ENCODE peak calls at places on chromosomes 2 and 18, in six cellular contexts. D is K562, M is A549, Z is GM12878, E is HepG2, C is H1. V is an unnamed sample.

GRCh38 chr2:67917332-67918054 is 145.3 kb downstream of the C1D start:
- DNase-seq in Z (no peak), D (no peak), M (peak), E (no peak), C (no peak), V (no peak)

GRCh38 chr2:211454684-211455083 is 898.3 kb downstream of the CPS1 start:
- DNase-seq in E (no peak), M (no peak), Z (no peak), C (no peak), D (no peak), V (no peak)

GRCh38 chr2:12882393-12882792 is 165.7 kb downstream of the TRIB2 start:
- DNase-seq in D (no peak), C (no peak), Z (no peak), E (no peak), M (no peak), V (no peak)

GRCh38 chr18:9627642-9628041 is 13.3 kb upstream of the PPP4R1 start:
- DNase-seq in C (no peak), M (no peak), E (no peak), D (no peak), Z (no peak), V (no peak)

GRCh38 chr18:78822171-78822570 is 157.4 kb upstream of the SALL3 start:
- DNase-seq in Z (no peak), C (no peak), M (no peak), D (no peak), E (no peak), V (no peak)

GRCh38 chr2:16861154-16861929 is 195.7 kb upstream of the CYRIA start:
- DNase-seq in Z (no peak), C (no peak), M (peak), D (no peak), E (no peak), V (no peak)

GRCh38 chr2:44935854-44936185 is 5.7 kb upstream of the SIX3 start:
- DNase-seq in D (no peak), Z (no peak), E (no peak), C (no peak), M (no peak), V (peak)

GRCh38 chr2:8608411-8608954 is 73.4 kb upstream of the ID2 start:
- DNase-seq in C (no peak), M (no peak), Z (peak), E (no peak), D (no peak), V (no peak)

GRCh38 chr2:224210495-224211472 is 171.7 kb upstream of the SERPINE2 start:
- DNase-seq in Z (no peak), D (no peak), M (no peak), C (no peak), E (no peak), V (peak)

GRCh38 chr2:179917272-179917671 is 55.9 kb upstream of the ZNF385B start:
- DNase-seq in E (peak), M (peak), Z (no peak), C (no peak), D (no peak), V (no peak)

GRCh38 chr2:161112885-161113284 is 47.3 kb upstream of the TANK start:
- DNase-seq in C (no peak), Z (no peak), M (no peak), D (no peak), E (no peak), V (no peak)
- TF ChIP-seq EP300 in C (no peak), Z (no peak), M (no peak), D (no peak), E (no peak), V (no peak)

GRCh38 chr18:48422947-48423378 is 13.8 kb upstream of the ZBTB7C start:
- DNase-seq in C (no peak), D (no peak), E (no peak), M (no peak), Z (no peak), V (no peak)

GRCh38 chr18:48418000-48418399 is 8.8 kb upstream of the ZBTB7C start:
- DNase-seq in C (no peak), D (no peak), Z (no peak), E (no peak), M (no peak), V (no peak)

GRCh38 chr18:48419268-48420022 is 10.3 kb upstream of the ZBTB7C start:
- DNase-seq in D (no peak), M (no peak), C (no peak), E (peak), Z (no peak), V (no peak)

GRCh38 chr18:48418409-48419267 is 9.5 kb upstream of the ZBTB7C start:
- DNase-seq in E (no peak), D (no peak), Z (no peak), M (no peak), C (no peak), V (no peak)
- TF ChIP-seq USF2 in E (no peak), D (no peak), Z (no peak), M (no peak), C (no peak), V (no peak)

GRCh38 chr2:218975060-218975777 is 9.8 kb downstream of the FEV start:
- DNase-seq in E (no peak), Z (no peak), D (no peak), C (no peak), M (no peak), V (no peak)
- TF ChIP-seq EP300 in E (no peak), Z (no peak), D (no peak), C (no peak), M (no peak), V (no peak)

DNA sequence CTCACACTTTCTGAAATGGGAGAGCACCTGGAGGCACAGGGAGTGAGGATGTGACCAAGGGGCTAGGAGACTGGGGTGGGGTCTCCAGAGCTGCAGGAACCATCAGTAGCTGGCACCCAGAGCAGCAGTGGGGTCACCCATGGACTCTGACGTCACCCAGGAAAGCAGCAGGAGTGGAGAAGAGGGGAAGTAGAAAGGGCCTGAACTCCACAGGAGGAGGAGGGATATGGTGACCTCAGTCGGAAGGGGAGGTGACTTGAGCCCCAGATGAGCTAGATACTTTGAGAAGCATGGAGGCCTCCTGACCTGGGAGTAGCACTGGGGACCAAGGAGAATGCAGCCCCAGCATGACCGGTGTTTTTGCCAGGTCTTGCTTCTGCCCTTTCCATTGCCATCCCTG is 8.8 kb downstream of the NMUR1 start:
- DNase-seq in Z (no peak), E (no peak), D (no peak), M (no peak), C (no peak), V (no peak)
- TF ChIP-seq USF2 in Z (no peak), E (no peak), D (no peak), M (no peak), C (no peak), V (no peak)

DNA sequence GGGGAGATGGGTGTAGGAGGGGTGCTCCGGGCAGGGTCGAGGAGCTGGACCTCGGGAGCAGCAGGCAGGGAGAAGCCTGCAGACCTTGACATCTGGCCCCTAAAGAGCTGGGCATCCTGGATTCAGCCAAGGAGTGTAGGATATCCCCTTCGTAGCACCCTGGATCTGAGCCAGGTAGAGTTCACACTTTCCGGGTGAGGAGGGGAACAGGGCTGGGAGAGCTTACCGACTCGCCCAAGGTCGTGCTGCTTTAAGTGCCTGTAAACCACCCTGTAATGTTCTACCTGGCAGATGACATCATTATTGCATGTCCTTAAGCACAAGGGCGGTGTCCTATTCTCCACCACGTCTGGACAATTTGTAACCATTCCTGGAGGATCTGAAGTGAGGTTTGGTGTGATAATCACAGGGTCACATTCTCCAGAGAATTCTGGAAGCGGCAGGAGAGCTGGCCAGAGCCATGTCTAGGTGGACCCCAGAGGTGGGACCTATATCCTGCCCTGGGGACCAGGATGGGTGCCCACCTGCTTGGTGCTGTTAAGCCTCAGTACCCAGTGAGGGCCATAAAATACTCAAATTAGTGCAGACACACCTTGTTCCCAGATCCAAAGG is 14.6 kb downstream of the ITM2C start:
- DNase-seq in D (no peak), Z (no peak), M (no peak), C (no peak), E (no peak), V (no peak)
- TF ChIP-seq EP300 in D (no peak), Z (no peak), M (no peak), C (no peak), E (no peak), V (no peak)

V was measured in SK-N-SH.